ENCODE peak calls at places on chromosomes 16 and 17, in four cellular contexts. K is astrocyte, Z is body of pancreas, T is uterus. V is an unnamed sample.

GRCh38 chr16:84841787-84842300 is 22.1 kb downstream of the CRISPLD2 start:
- DNase-seq in Z (peak), K (no peak), T (no peak), V (no peak)

GRCh38 chr16:79066621-79067020 is 533.9 kb downstream of the MAF start:
- DNase-seq in K (no peak), Z (peak), T (no peak), V (no peak)

GRCh38 chr16:74601131-74601871 is 5.6 kb downstream of the GLG1 start:
- DNase-seq in T (no peak), K (no peak), Z (no peak), V (no peak)

GRCh38 chr16:54509406-54509931 is 222.9 kb upstream of the IRX3 start:
- DNase-seq in K (no peak), T (no peak), Z (no peak), V (no peak)

GRCh38 chr17:3683054-3683511 is 12.9 kb downstream of the P2RX5 start:
- DNase-seq in K (no peak), T (no peak), Z (no peak), V (no peak)

GRCh38 chr17:44887971-44888955 is 11.0 kb downstream of the EFTUD2 start:
- DNase-seq in Z (no peak), K (no peak), T (no peak), V (no peak)

GRCh38 chr17:45227631-45228120 is 6.0 kb downstream of the FMNL1 start:
- DNase-seq in K (no peak), T (no peak), Z (no peak), V (no peak)

GRCh38 chr17:31565652-31566051 is 174.2 kb downstream of the RAB11FIP4 start:
- DNase-seq in K (no peak), T (no peak), Z (no peak), V (no peak)

GRCh38 chr16:12215302-12216105 is 239.0 kb downstream of the SNX29 start:
- DNase-seq in Z (no peak), T (no peak), K (no peak), V (no peak)

GRCh38 chr17:74953129-74953687 is 17.5 kb downstream of the OTOP3 start:
- DNase-seq in Z (no peak), K (no peak), T (no peak), V (no peak)

GRCh38 chr17:9444687-9445086 is 130.9 kb downstream of the STX8 start:
- DNase-seq in Z (no peak), T (no peak), K (peak), V (peak)

GRCh38 chr17:45320931-45321461 is 4.2 kb upstream of the MAP3K14 start:
- DNase-seq in K (peak), Z (no peak), T (no peak), V (peak)

V was measured in IMR-90.